ENCODE peak calls at places on chromosome 13, in six cellular contexts. S is heart left ventricle; H is sigmoid colon; P is stimulated activated naive CD4-positive, alpha-beta T cell treated with Interleukin-2 at 50 U/mL for 16 hours; X is right cardiac atrium; I is globus pallidus. F is an unnamed sample.

GRCh38 chr13:31867709-31868108 is 128.4 kb downstream of the RXFP2 start:
- DNase-seq in S (no peak), X (no peak), H (no peak), P (no peak), I (no peak), F (no peak)

GRCh38 chr13:111175948-111176347 is 60.8 kb downstream of the ARHGEF7 start:
- DNase-seq in I (no peak), P (no peak), S (no peak), X (no peak), H (no peak), F (no peak)

GRCh38 chr13:27270594-27271520 is at the start of gene RASL11A:
- DNase-seq in X (peak), S (peak), I (peak), P (peak), H (peak), F (peak)

GRCh38 chr13:23357349-23357748 is 76.2 kb downstream of the SACS start:
- DNase-seq in X (no peak), H (no peak), S (no peak), I (no peak), P (no peak), F (no peak)

GRCh38 chr13:112722433-112723250 is 32.8 kb downstream of the ATP11A start:
- DNase-seq in H (no peak), I (no peak), P (no peak), S (peak), X (peak), F (no peak)

GRCh38 chr13:28865951-28866350 is 45.8 kb downstream of the MTUS2 start:
- DNase-seq in X (no peak), S (no peak), P (no peak), H (no peak), I (no peak), F (no peak)

GRCh38 chr13:27607125-27607524 is 13.2 kb downstream of the LNX2 start:
- DNase-seq in P (no peak), S (no peak), I (no peak), H (no peak), X (no peak), F (no peak)

GRCh38 chr13:48808689-48809088 is 155.0 kb downstream of the CYSLTR2 start:
- DNase-seq in I (no peak), P (no peak), S (no peak), X (no peak), H (no peak), F (no peak)

GRCh38 chr13:37657134-37657533 is 58.6 kb upstream of the POSTN start:
- DNase-seq in H (no peak), I (no peak), X (no peak), S (no peak), P (no peak), F (no peak)

GRCh38 chr13:97353927-97354326 is 80.0 kb upstream of the RAP2A start:
- DNase-seq in H (no peak), I (no peak), S (no peak), X (no peak), P (no peak), F (no peak)

GRCh38 chr13:112150352-112150751 is 83.4 kb downstream of the SOX1 start:
- DNase-seq in H (no peak), S (no peak), P (no peak), I (no peak), X (no peak), F (no peak)

GRCh38 chr13:61286148-61286745 is 129.4 kb downstream of the PCDH20 start:
- DNase-seq in P (no peak), X (peak), I (peak), H (no peak), S (no peak), F (no peak)

GRCh38 chr13:93230466-93230865 is 3.9 kb downstream of the GPC6 start:
- DNase-seq in I (no peak), S (no peak), H (no peak), P (no peak), X (no peak), F (no peak)

GRCh38 chr13:73274147-73274546 is 215.3 kb downstream of the KLF5 start:
- DNase-seq in I (no peak), H (no peak), S (no peak), X (no peak), P (no peak), F (no peak)

GRCh38 chr13:57632276-57633140 is 964 bp downstream of the PCDH17 start:
- DNase-seq in S (peak), I (peak), H (peak), P (no peak), X (peak), F (no peak)

F was measured in activated naive CD4-positive, alpha-beta T cell treated with anti-CD3 and anti-CD28 coated beads, Interleukin-2, amount 50 U/mL, for 16 hours.